ENCODE peak calls at places on chromosomes 5 and 9, in seven cellular contexts. E is neural progenitor cell, C is SK-N-SH, G is PC-3, I is HCT116, Y is OCI-LY7, N is hepatocyte. Q is an unnamed sample.
A peak's percentile ranks its signal among the peaks of the same experiment; 100 is the strongest.

GRCh38 chr9:127805620-127806019 is 2.9 kb downstream of the FPGS start:
- DNase-seq in E (peak; percentile 82), N (peak; percentile 45), I (peak; percentile 47), Y (peak; percentile 65), G (no peak), C (peak; percentile 62), Q (peak; percentile 54)

GRCh38 chr5:153400931-153401330 is 89.5 kb upstream of the GRIA1 start:
- DNase-seq in N (no peak), I (no peak), C (no peak), E (no peak), Y (no peak), G (peak; percentile 7), Q (peak; percentile 78)

GRCh38 chr9:112310826-112311225 is 22.6 kb downstream of the PTBP3 start:
- DNase-seq in E (peak; percentile 69), Y (no peak), G (no peak), N (no peak), I (no peak), C (no peak), Q (no peak)

GRCh38 chr9:100505564-100506159 is 32.7 kb downstream of the TMEFF1 start:
- DNase-seq in I (peak; percentile 61), C (peak; percentile 34), G (peak; percentile 87), Y (peak; percentile 75), N (peak; percentile 62), E (peak; percentile 71), Q (peak; percentile 60)

GRCh38 chr5:132671000-132671399 is 2.8 kb upstream of the IL4 start:
- DNase-seq in N (no peak), E (no peak), G (no peak), Y (no peak), C (no peak), I (no peak), Q (no peak)

GRCh38 chr9:89497181-89497963 is 541 bp downstream of the SEMA4D start:
- DNase-seq in E (peak; percentile 59), N (peak; percentile 30), I (no peak), C (peak; percentile 83), Y (peak; percentile 64), G (no peak), Q (no peak)

GRCh38 chr5:140381351-140381750 is 20.3 kb upstream of the ANKHD1 start:
- DNase-seq in I (no peak), C (no peak), Y (no peak), E (no peak), G (no peak), N (no peak), Q (no peak)

GRCh38 chr5:1055896-1056610 is 47.5 kb downstream of the NKD2 start:
- DNase-seq in I (no peak), N (no peak), E (no peak), Y (no peak), G (no peak), C (peak; percentile 34), Q (no peak)

GRCh38 chr9:37329576-37329975 is 92.9 kb upstream of the GRHPR start:
- DNase-seq in N (no peak), G (peak; percentile 32), C (peak; percentile 9), E (peak; percentile 27), Y (peak; percentile 88), I (no peak), Q (peak; percentile 57)

GRCh38 chr9:133134419-133135190 is 13.6 kb upstream of the RALGDS start:
- DNase-seq in N (no peak), E (no peak), C (no peak), I (no peak), G (peak; percentile 35), Y (no peak), Q (peak; percentile 33)

GRCh38 chr9:36992501-36993316 is 41.4 kb downstream of the PAX5 start:
- DNase-seq in C (peak; percentile 61), I (no peak), Y (peak; percentile 42), E (no peak), N (no peak), G (no peak), Q (peak; percentile 52)

GRCh38 chr9:113219186-113219936 is 1.7 kb downstream of the FKBP15 start:
- DNase-seq in I (no peak), G (no peak), Y (peak; percentile 66), N (no peak), E (no peak), C (no peak), Q (no peak)

GRCh38 chr5:159341914-159342313 is 11.6 kb upstream of the IL12B start:
- DNase-seq in C (peak; percentile 66), Y (no peak), G (peak; percentile 92), N (peak; percentile 79), E (no peak), I (peak; percentile 64), Q (peak; percentile 93)

GRCh38 chr9:69532359-69532758 is 139.8 kb downstream of the APBA1 start:
- DNase-seq in E (peak; percentile 34), N (no peak), I (no peak), C (peak; percentile 48), Y (no peak), G (no peak), Q (no peak)

GRCh38 chr9:90365646-90366045 is 277.0 kb downstream of the DIRAS2 start:
- DNase-seq in N (no peak), C (peak; percentile 53), E (no peak), Y (no peak), G (no peak), I (no peak), Q (no peak)

GRCh38 chr5:54904425-54904824 is 81.0 kb downstream of the ESM1 start:
- DNase-seq in Y (no peak), E (peak; percentile 63), G (peak; percentile 51), C (no peak), N (peak; percentile 45), I (no peak), Q (peak; percentile 86)
- TF ChIP-seq EZH2phosphoT487 in Y (no peak), E (no peak), G (no peak), C (no peak), N (no peak), I (no peak), Q (no peak)

DNA sequence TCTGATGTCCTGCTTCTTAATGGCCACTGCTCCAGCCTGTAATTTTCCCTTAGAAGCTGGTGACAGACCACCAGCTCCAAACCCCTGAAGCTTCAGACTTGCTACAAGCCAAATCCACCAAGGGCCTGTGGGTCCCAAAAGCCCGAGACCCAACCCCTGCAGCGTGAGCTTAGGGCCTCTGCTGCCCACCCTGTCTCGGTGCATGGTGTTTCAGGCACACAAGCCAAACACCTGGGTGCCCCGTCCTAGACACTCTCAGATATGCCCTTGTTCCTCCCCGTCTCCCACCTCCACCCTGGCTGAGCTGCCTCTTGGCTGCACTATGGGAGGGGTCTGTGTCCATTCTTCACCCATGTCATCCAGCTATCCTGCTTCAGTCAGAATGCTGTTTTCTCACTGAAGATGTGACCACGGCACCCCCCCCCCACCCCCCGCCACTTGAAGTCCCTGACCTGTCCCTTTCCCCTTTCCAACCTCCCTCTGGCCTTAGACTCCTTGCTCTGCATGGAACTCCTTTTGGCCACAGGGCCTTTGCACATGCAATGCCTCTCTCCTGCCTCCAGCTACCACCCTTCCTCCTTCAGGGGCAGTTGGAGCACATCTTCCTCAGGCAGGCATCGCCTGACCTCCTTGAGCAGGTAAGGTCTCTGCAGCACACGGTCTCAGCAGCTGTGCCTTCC is 55.8 kb downstream of the ZNF354C start:
- DNase-seq in G (no peak), N (no peak), C (no peak), E (no peak), Y (no peak), I (no peak), Q (no peak)
- H3K9me3 ChIP-seq in G (no peaks in the 10 kb centered on the region), N (no peaks in the 10 kb centered on the region), C (no peaks in the 10 kb centered on the region), E (no peaks in the 10 kb centered on the region), Y (no peaks in the 10 kb centered on the region), I (no peaks in the 10 kb centered on the region), Q (no peaks in the 10 kb centered on the region)

DNA sequence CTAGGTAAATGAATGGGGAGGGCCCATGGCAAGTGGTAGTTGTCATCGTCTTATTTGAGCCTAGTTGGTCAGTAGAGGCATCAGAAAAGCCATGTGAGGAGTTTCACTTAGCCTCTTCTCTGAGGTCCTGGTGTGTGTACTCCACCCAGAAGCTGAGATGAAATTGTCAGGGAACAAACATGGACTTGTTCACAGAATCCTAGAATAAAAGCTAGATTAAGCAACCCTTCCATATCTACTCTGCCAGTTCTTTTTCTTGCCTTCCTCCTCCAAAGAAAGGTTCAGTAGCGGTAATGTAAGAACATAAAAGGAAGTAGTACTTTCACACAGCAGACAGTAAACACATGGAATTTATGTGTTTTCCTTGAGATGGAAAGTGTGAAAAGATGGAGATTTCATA is 70.4 kb downstream of the ARHGAP26 start:
- DNase-seq in C (no peak), N (no peak), G (no peak), Y (no peak), E (no peak), I (no peak), Q (no peak)
- TF ChIP-seq EZH2phosphoT487 in C (no peak), N (no peak), G (no peak), Y (no peak), E (no peak), I (no peak), Q (no peak)

DNA sequence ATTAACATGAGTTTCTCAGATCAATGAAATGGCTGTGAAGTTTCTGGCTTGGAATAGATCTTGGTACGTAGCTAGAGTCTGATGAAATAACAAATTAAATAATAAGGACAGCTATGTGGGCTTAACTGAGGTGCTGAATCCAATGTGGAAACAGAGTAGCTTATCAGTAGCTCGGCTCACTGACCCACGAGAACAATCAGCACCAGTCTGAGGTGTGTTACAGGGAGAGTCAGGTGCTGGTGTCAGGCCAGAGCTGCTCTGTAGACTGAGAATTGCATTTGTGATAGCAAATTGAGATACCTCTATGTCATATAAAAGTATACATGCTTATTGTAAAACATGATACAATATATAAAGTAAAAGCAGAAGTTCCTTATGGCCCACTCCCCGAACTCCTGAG is 21.2 kb upstream of the CCL28 start:
- DNase-seq in N (no peak), E (no peak), Y (no peak), G (no peak), I (no peak), C (no peak), Q (no peak)
- H3K9me3 ChIP-seq in N (no peaks in the 10 kb centered on the region), E (no peaks in the 10 kb centered on the region), Y (no peaks in the 10 kb centered on the region), G (no peaks in the 10 kb centered on the region), I (no peaks in the 10 kb centered on the region), C (no peaks in the 10 kb centered on the region), Q (no peaks in the 10 kb centered on the region)

GRCh38 chr5:69265931-69266330 is 31.2 kb downstream of the CDK7 start:
- DNase-seq in N (peak; percentile 18), I (peak; percentile 13), Y (peak; percentile 15), G (peak; percentile 7), E (peak; percentile 88), C (peak; percentile 27), Q (peak; percentile 25)
- TF ChIP-seq EZH2phosphoT487 in N (no peak), I (no peak), Y (no peak), G (no peak), E (no peak), C (no peak), Q (no peak)

GRCh38 chr9:136225748-136226679 is 19.6 kb downstream of the QSOX2 start:
- DNase-seq in Y (peak; percentile 90), E (peak; percentile 85), I (peak; percentile 46), G (peak; percentile 67), N (peak; percentile 80), C (peak; percentile 88), Q (peak; percentile 61)

GRCh38 chr9:136228107-136228875 is 17.3 kb downstream of the QSOX2 start:
- DNase-seq in E (no peak), Y (no peak), C (no peak), N (peak; percentile 43), G (peak; percentile 92), I (peak; percentile 69), Q (peak; percentile 82)

GRCh38 chr9:136225366-136225747 is 20.3 kb downstream of the QSOX2 start:
- DNase-seq in G (no peak), N (no peak), Y (peak; percentile 94), E (no peak), C (no peak), I (no peak), Q (no peak)

GRCh38 chr9:136229096-136230065 is 16.2 kb downstream of the QSOX2 start:
- DNase-seq in Y (no peak), N (no peak), G (peak; percentile 52), C (no peak), I (no peak), E (no peak), Q (no peak)

GRCh38 chr9:136226680-136227410 is 18.8 kb downstream of the QSOX2 start:
- DNase-seq in N (no peak), I (no peak), G (no peak), C (no peak), E (no peak), Y (no peak), Q (no peak)
- H3K9me3 ChIP-seq in N (no peaks in the 10 kb centered on the region), I (no peaks in the 10 kb centered on the region), G (no peaks in the 10 kb centered on the region), C (no peaks in the 10 kb centered on the region), E (no peaks in the 10 kb centered on the region), Y (no peaks in the 10 kb centered on the region), Q (no peaks in the 10 kb centered on the region)

Q was measured in GM23248.